ENCODE peak calls at places on chromosomes 12 and 14, in ten cellular contexts. I is AG09309, A is fibroblast of the aortic adventitia, V is uterus, J is thyroid gland, N is prostate gland, O is upper lobe of right lung, Y is GM06990, H is breast epithelium, Q is epithelial cell of proximal tubule. U is an unnamed sample.

GRCh38 chr12:117718141-117718540 is 250.6 kb downstream of the KSR2 start:
- DNase-seq in Y (no peak), O (no peak), J (no peak), Q (no peak), A (no peak), V (no peak), I (peak), N (no peak), H (no peak), U (no peak)

GRCh38 chr12:88308825-88309224 is 166.7 kb downstream of the TMTC3 start:
- DNase-seq in Y (no peak), H (no peak), J (no peak), Q (no peak), N (no peak), I (peak), A (peak), V (no peak), O (no peak), U (no peak)

GRCh38 chr14:86541969-86542368 is 1012.0 kb downstream of the FLRT2 start:
- DNase-seq in V (no peak), O (no peak), I (no peak), J (no peak), A (no peak), Y (no peak), Q (no peak), N (no peak), H (no peak), U (no peak)

GRCh38 chr12:52151859-52152783 is 39.7 kb downstream of the KRT80 start:
- DNase-seq in V (peak), I (no peak), J (peak), Q (no peak), Y (peak), N (peak), A (peak), O (peak), H (peak), U (peak)

GRCh38 chr12:124433147-124433874 is 134.1 kb downstream of the NCOR2 start:
- DNase-seq in A (no peak), H (peak), Q (no peak), I (no peak), N (no peak), J (no peak), Y (no peak), V (no peak), O (no peak), U (no peak)

GRCh38 chr12:49901026-49901425 is 2.7 kb downstream of the FAIM2 start:
- DNase-seq in N (no peak), Y (no peak), J (no peak), H (no peak), A (no peak), I (no peak), O (no peak), V (no peak), Q (no peak), U (no peak)

GRCh38 chr12:50626026-50626425 is 121.2 kb downstream of the DIP2B start:
- DNase-seq in N (no peak), V (no peak), Y (no peak), J (no peak), O (no peak), A (no peak), Q (no peak), H (no peak), I (no peak), U (no peak)

GRCh38 chr12:124520258-124520657 is 47.2 kb downstream of the NCOR2 start:
- DNase-seq in Y (no peak), O (peak), A (peak), J (peak), V (no peak), N (peak), H (peak), Q (no peak), I (no peak), U (no peak)

GRCh38 chr12:114799574-114800487 is 115.9 kb upstream of the TBX3 start:
- DNase-seq in N (peak), I (no peak), A (peak), H (no peak), O (peak), Q (no peak), Y (no peak), J (no peak), V (no peak), U (no peak)

DNA sequence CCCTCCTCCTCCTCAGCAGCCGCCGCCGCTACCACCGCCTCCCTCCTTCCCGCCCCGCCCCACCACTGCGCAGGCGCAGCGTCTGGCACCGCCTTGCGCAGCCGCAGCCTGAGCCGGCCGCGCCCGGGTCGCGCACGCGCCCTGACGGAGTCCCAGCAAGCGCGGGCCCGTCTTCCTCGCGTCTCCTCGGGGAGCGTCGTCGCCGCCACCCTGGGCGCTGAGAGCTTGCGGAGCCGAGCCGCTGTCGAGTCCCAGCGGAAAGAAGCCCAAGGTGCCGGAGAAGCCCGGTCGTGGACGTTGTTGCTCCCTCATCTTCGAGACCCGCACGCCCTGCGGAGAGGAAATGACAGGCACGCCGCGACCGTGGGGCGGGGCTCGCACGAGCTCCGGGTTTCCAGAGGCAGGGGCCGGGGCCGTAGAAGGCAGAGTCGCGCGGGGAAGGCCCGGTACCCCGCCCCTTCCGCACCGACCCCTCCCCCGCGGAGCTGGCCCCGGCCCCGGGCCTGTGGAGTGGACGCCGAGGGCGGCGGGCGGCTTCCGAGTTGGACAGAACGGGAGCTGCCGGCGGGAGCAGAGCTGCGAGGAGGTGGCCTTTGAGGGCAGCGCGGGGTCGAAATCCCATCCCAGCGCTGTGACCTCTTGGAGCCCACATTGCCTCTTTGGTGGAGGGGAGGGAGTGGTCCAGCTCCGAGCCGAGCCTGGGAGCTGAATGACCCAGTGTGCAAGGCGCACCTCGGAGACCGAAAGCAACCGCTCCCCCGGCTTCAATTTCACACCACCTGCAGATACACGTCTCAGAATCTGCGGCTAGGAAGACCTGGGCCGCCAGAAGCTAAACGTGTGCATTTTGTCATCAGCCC is 469 bp upstream of the RAB35 start:
- DNase-seq in H (peak), J (peak), N (peak), O (peak), Q (no peak), V (peak), Y (peak), I (peak), A (peak), U (peak)
- TF ChIP-seq CTCF in H (no peak), J (no peak), N (no peak), O (no peak), Q (no peak), V (peak), Y (no peak), I (no peak), A (no peak), U (no peak)

GRCh38 chr12:6963016-6963731 is 7.3 kb downstream of the PHB2 start:
- DNase-seq in Q (no peak), A (no peak), O (peak), N (peak), I (no peak), V (no peak), Y (no peak), J (peak), H (peak), U (no peak)

GRCh38 chr12:6961278-6961694 is 9.2 kb downstream of the PHB2 start:
- DNase-seq in Q (no peak), A (no peak), V (peak), I (no peak), Y (peak), O (peak), H (peak), J (peak), N (peak), U (peak)

GRCh38 chr12:6960291-6961277 is 9.4 kb downstream of the PTPN6 start:
- DNase-seq in H (no peak), N (no peak), O (peak), J (no peak), A (peak), V (no peak), Q (no peak), Y (peak), I (no peak), U (peak)

GRCh38 chr12:6962285-6963015 is 8.0 kb downstream of the PHB2 start:
- DNase-seq in I (no peak), A (no peak), Y (no peak), N (peak), O (peak), V (no peak), Q (no peak), H (no peak), J (peak), U (no peak)

DNA sequence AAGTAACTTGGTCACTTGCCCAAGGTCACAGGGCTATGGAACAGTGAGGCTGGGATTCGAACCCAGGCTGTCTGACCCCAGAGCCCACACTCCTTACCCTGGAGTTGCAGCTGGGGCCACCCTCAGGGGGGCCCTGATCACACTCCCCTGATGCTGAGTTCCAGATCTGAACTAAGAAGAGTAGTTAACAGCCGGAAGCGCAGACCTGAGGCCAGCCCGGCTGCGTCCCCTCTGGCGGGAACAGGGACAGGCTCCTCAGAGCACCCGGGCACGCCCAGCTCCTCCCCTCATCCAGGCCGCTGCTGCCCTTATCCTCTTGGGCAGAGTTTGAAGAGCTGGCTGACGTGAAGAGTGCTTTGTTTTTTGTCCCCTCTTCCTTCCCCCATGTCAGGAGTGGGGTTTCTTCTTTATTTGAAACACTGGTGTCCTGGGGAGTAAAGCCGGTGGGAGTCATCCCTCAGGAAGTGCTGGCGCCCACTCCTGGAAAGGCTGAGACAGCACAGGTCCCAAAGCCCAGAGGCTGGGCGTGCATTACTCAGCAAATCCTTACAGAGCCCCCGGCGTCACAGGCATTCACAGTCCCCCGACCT is 8.7 kb downstream of the PHB2 start:
- DNase-seq in A (peak), O (peak), H (peak), V (peak), J (peak), I (no peak), Y (peak), N (peak), Q (no peak), U (peak)
- TF ChIP-seq CTCF in A (peak), O (peak), H (peak), V (peak), J (peak), I (peak), Y (peak), N (peak), Q (peak), U (peak)

DNA sequence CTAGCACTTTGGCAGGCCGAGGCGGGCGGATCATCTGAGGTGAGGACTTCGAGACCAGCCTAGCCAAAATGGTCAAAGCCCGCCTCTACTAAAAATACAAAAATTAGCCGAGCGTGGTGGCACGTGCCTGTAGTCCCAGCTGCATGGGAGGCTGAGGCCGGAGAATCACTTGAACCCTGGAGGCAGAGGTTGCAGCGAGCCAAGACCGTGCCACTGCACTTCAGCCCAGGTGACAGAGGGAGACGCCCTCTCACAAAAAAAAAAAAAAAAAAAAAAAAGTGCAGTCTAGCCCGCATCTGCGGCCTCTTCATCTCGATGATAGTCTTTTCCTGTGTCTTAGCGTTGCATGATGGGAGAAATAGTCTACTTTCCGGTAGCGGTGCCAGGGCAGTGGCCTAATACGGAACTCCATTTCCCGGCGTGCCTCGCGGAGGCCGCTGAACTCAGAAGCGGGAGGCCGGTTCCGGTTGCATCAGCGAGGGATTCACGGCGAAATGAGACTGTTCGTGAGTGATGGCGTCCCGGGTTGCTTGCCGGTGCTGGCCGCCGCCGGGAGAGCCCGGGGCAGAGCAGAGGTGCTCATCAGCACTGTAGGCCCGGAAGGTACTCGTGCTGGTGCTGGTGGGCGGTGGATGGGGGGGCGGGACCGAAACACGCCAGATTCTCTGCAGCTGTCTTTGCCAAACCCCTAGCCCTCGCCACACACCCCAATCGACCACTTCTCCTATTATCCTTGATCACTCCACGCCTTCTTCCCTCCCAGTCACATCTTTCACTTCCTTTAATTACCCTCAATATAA is at the start of gene MARS1:
- DNase-seq in O (peak), Y (peak), Q (peak), A (peak), N (peak), H (peak), I (peak), J (peak), V (peak), U (peak)
- TF ChIP-seq CTCF in O (no peak), Y (peak), Q (no peak), A (no peak), N (peak), H (no peak), I (no peak), J (no peak), V (peak), U (peak)

DNA sequence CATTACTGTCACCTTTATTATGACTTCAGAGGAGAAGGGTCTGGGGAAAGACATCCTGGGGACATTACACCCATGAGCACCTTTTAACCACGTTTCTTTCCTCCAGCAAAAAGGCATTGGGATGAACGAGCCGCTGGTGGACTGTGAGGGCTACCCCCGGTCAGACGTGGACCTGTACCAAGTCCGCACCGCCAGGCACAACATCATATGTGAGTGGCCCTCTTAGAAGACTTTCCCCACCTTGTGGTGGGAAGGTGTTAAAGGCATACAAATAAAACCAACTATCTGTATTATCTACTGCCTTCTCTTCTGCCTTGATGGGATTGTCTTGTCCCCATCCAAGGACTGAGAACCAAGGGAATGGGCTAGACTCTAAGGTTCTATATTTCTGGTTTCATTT is 6.0 kb downstream of the PSMD9 start:
- DNase-seq in Q (no peak), J (no peak), I (no peak), V (peak), Y (no peak), O (no peak), H (no peak), N (no peak), A (peak), U (no peak)
- TF ChIP-seq CTCF in Q (peak), J (no peak), I (peak), V (peak), Y (no peak), O (no peak), H (no peak), N (no peak), A (peak), U (peak)

GRCh38 chr14:68657300-68658028 is 135.4 kb downstream of the ZFP36L1 start:
- DNase-seq in Q (no peak), H (peak), N (no peak), I (no peak), O (no peak), A (no peak), V (no peak), Y (no peak), J (no peak), U (no peak)

GRCh38 chr14:68658029-68658509 is 134.8 kb downstream of the ZFP36L1 start:
- DNase-seq in N (no peak), J (no peak), Q (no peak), I (no peak), A (no peak), H (peak), Y (no peak), O (no peak), V (no peak), U (no peak)

GRCh38 chr14:68655961-68656360 is 136.9 kb downstream of the ZFP36L1 start:
- DNase-seq in V (no peak), O (no peak), Q (no peak), J (peak), I (no peak), A (no peak), N (no peak), Y (no peak), H (peak), U (no peak)

GRCh38 chr14:68655021-68655811 is 137.7 kb downstream of the ZFP36L1 start:
- DNase-seq in Q (no peak), V (peak), H (peak), O (no peak), I (no peak), Y (no peak), J (no peak), A (no peak), N (no peak), U (no peak)

GRCh38 chr14:68656452-68656851 is 136.4 kb downstream of the ZFP36L1 start:
- DNase-seq in V (no peak), Y (no peak), H (peak), I (no peak), N (no peak), Q (no peak), A (no peak), O (peak), J (no peak), U (no peak)
- TF ChIP-seq CTCF in V (no peak), Y (no peak), H (no peak), I (no peak), N (no peak), Q (no peak), A (no peak), O (no peak), J (no peak), U (no peak)

GRCh38 chr14:104078031-104078455 is 7.5 kb upstream of the ASPG start:
- DNase-seq in Y (peak), I (peak), V (peak), H (peak), J (peak), A (peak), O (peak), Q (peak), N (peak), U (peak)

GRCh38 chr14:104073764-104074163 is 11.7 kb upstream of the ASPG start:
- DNase-seq in O (no peak), A (no peak), H (no peak), N (no peak), Q (no peak), I (no peak), Y (no peak), V (no peak), J (no peak), U (no peak)

GRCh38 chr14:104076743-104077142 is 8.8 kb upstream of the ASPG start:
- DNase-seq in J (no peak), A (no peak), H (no peak), Y (no peak), N (no peak), V (no peak), Q (no peak), I (no peak), O (no peak), U (no peak)

GRCh38 chr14:104072586-104072985 is 12.9 kb upstream of the ASPG start:
- DNase-seq in H (no peak), I (no peak), V (no peak), Y (no peak), A (no peak), J (no peak), N (no peak), O (no peak), Q (no peak), U (no peak)

GRCh38 chr14:104075530-104076151 is 9.9 kb upstream of the ASPG start:
- DNase-seq in N (no peak), J (peak), O (no peak), Q (no peak), V (no peak), H (no peak), A (no peak), I (no peak), Y (no peak), U (no peak)
- TF ChIP-seq CTCF in N (no peak), J (peak), O (peak), Q (peak), V (no peak), H (no peak), A (peak), I (peak), Y (peak), U (peak)

GRCh38 chr12:121400332-121401139 is 618 bp downstream of the RNF34 start:
- DNase-seq in A (peak), V (peak), O (no peak), I (no peak), H (peak), N (peak), Q (no peak), Y (peak), J (peak), U (peak)
- TF ChIP-seq CTCF in A (no peak), V (no peak), O (no peak), I (no peak), H (no peak), N (no peak), Q (no peak), Y (no peak), J (no peak), U (no peak)

U was measured in GM13977.